ENCODE peak calls at places on chromosomes 16 and 17, in seven cellular contexts. One of them, this sample, is unnamed.

GRCh38 chr17:70661342-70662222 is 492.2 kb downstream of the KCNJ2 start:
- DNase-seq in cardiac muscle cell: peak
- DNase-seq in stomach: no peak
- DNase-seq in mammary epithelial cell: no peak
- DNase-seq in CD4-positive, alpha-beta T cell: no peak
- DNase-seq in dorsolateral prefrontal cortex: no peak
- DNase-seq in WERI-Rb-1: no peak
- DNase-seq in this sample: no peak

GRCh38 chr17:51805220-51805619 is 353.3 kb downstream of the CA10 start:
- DNase-seq in stomach: no peak
- DNase-seq in cardiac muscle cell: no peak
- DNase-seq in CD4-positive, alpha-beta T cell: no peak
- DNase-seq in dorsolateral prefrontal cortex: no peak
- DNase-seq in WERI-Rb-1: no peak
- DNase-seq in mammary epithelial cell: no peak
- DNase-seq in this sample: no peak

GRCh38 chr17:15262291-15263205 is 2.6 kb downstream of the PMP22 start:
- DNase-seq in CD4-positive, alpha-beta T cell: no peak
- DNase-seq in WERI-Rb-1: peak
- DNase-seq in cardiac muscle cell: peak
- DNase-seq in stomach: peak
- DNase-seq in dorsolateral prefrontal cortex: peak
- DNase-seq in mammary epithelial cell: peak
- DNase-seq in this sample: peak

GRCh38 chr16:54102888-54103866 is 183.4 kb downstream of the IRX3 start:
- DNase-seq in stomach: no peak
- DNase-seq in CD4-positive, alpha-beta T cell: no peak
- DNase-seq in dorsolateral prefrontal cortex: no peak
- DNase-seq in mammary epithelial cell: no peak
- DNase-seq in cardiac muscle cell: no peak
- DNase-seq in WERI-Rb-1: no peak
- DNase-seq in this sample: no peak

GRCh38 chr17:82328141-82328993 is 5.2 kb downstream of the SECTM1 start:
- DNase-seq in stomach: peak
- DNase-seq in mammary epithelial cell: no peak
- DNase-seq in WERI-Rb-1: no peak
- DNase-seq in CD4-positive, alpha-beta T cell: no peak
- DNase-seq in dorsolateral prefrontal cortex: no peak
- DNase-seq in cardiac muscle cell: no peak
- DNase-seq in this sample: no peak

GRCh38 chr17:56765449-56765848 is 68.3 kb downstream of the C17orf67 start:
- DNase-seq in mammary epithelial cell: no peak
- DNase-seq in WERI-Rb-1: no peak
- DNase-seq in cardiac muscle cell: no peak
- DNase-seq in stomach: no peak
- DNase-seq in dorsolateral prefrontal cortex: no peak
- DNase-seq in CD4-positive, alpha-beta T cell: no peak
- DNase-seq in this sample: no peak

GRCh38 chr16:68707341-68708152 is 29.5 kb upstream of the CDH1 start:
- DNase-seq in mammary epithelial cell: peak
- DNase-seq in WERI-Rb-1: no peak
- DNase-seq in CD4-positive, alpha-beta T cell: no peak
- DNase-seq in dorsolateral prefrontal cortex: no peak
- DNase-seq in stomach: peak
- DNase-seq in cardiac muscle cell: peak
- DNase-seq in this sample: no peak

GRCh38 chr17:82300707-82301270 is 16.6 kb downstream of the CD7 start:
- DNase-seq in mammary epithelial cell: peak
- DNase-seq in stomach: peak
- DNase-seq in cardiac muscle cell: peak
- DNase-seq in CD4-positive, alpha-beta T cell: peak
- DNase-seq in dorsolateral prefrontal cortex: no peak
- DNase-seq in WERI-Rb-1: peak
- DNase-seq in this sample: peak

GRCh38 chr16:77898671-77899211 is 110.4 kb downstream of the VAT1L start:
- DNase-seq in CD4-positive, alpha-beta T cell: no peak
- DNase-seq in stomach: no peak
- DNase-seq in mammary epithelial cell: no peak
- DNase-seq in WERI-Rb-1: no peak
- DNase-seq in dorsolateral prefrontal cortex: no peak
- DNase-seq in cardiac muscle cell: peak
- DNase-seq in this sample: no peak

GRCh38 chr16:27657811-27658210 is 107.9 kb downstream of the KATNIP start:
- DNase-seq in WERI-Rb-1: no peak
- DNase-seq in dorsolateral prefrontal cortex: no peak
- DNase-seq in stomach: no peak
- DNase-seq in cardiac muscle cell: no peak
- DNase-seq in CD4-positive, alpha-beta T cell: no peak
- DNase-seq in mammary epithelial cell: no peak
- DNase-seq in this sample: no peak

GRCh38 chr17:2086306-2086705 is 31.4 kb downstream of the HIC1 start:
- DNase-seq in mammary epithelial cell: no peak
- DNase-seq in stomach: no peak
- DNase-seq in CD4-positive, alpha-beta T cell: no peak
- DNase-seq in dorsolateral prefrontal cortex: no peak
- DNase-seq in WERI-Rb-1: no peak
- DNase-seq in cardiac muscle cell: no peak
- DNase-seq in this sample: no peak

GRCh38 chr17:44176257-44176656 is 5.8 kb downstream of the ASB16 start:
- DNase-seq in mammary epithelial cell: no peak
- DNase-seq in dorsolateral prefrontal cortex: no peak
- DNase-seq in WERI-Rb-1: no peak
- DNase-seq in cardiac muscle cell: no peak
- DNase-seq in CD4-positive, alpha-beta T cell: no peak
- DNase-seq in stomach: no peak
- DNase-seq in this sample: no peak

GRCh38 chr17:14753383-14753782 is 452.5 kb downstream of the HS3ST3B1 start:
- DNase-seq in stomach: no peak
- DNase-seq in cardiac muscle cell: no peak
- DNase-seq in WERI-Rb-1: no peak
- DNase-seq in CD4-positive, alpha-beta T cell: no peak
- DNase-seq in mammary epithelial cell: no peak
- DNase-seq in dorsolateral prefrontal cortex: no peak
- DNase-seq in this sample: no peak

GRCh38 chr17:54876656-54877195 is 23.9 kb upstream of the TOM1L1 start:
- DNase-seq in CD4-positive, alpha-beta T cell: no peak
- DNase-seq in cardiac muscle cell: no peak
- DNase-seq in WERI-Rb-1: no peak
- DNase-seq in dorsolateral prefrontal cortex: no peak
- DNase-seq in stomach: no peak
- DNase-seq in mammary epithelial cell: no peak
- DNase-seq in this sample: no peak

GRCh38 chr17:41403409-41404023 is 6.1 kb upstream of the KRT31 start:
- DNase-seq in dorsolateral prefrontal cortex: no peak
- DNase-seq in mammary epithelial cell: no peak
- DNase-seq in CD4-positive, alpha-beta T cell: no peak
- DNase-seq in cardiac muscle cell: no peak
- DNase-seq in stomach: no peak
- DNase-seq in WERI-Rb-1: no peak
- DNase-seq in this sample: no peak

GRCh38 chr17:6476834-6477210 is 32.6 kb downstream of the PIMREG start:
- DNase-seq in stomach: no peak
- DNase-seq in WERI-Rb-1: no peak
- DNase-seq in cardiac muscle cell: no peak
- DNase-seq in mammary epithelial cell: no peak
- DNase-seq in dorsolateral prefrontal cortex: no peak
- DNase-seq in CD4-positive, alpha-beta T cell: no peak
- DNase-seq in this sample: peak

GRCh38 chr17:6474906-6475305 is 30.7 kb downstream of the PIMREG start:
- DNase-seq in WERI-Rb-1: no peak
- DNase-seq in dorsolateral prefrontal cortex: no peak
- DNase-seq in CD4-positive, alpha-beta T cell: no peak
- DNase-seq in mammary epithelial cell: peak
- DNase-seq in cardiac muscle cell: no peak
- DNase-seq in stomach: no peak
- DNase-seq in this sample: no peak

GRCh38 chr17:6474376-6474775 is 30.1 kb downstream of the PIMREG start:
- DNase-seq in dorsolateral prefrontal cortex: no peak
- DNase-seq in WERI-Rb-1: no peak
- DNase-seq in stomach: no peak
- DNase-seq in mammary epithelial cell: no peak
- DNase-seq in cardiac muscle cell: no peak
- DNase-seq in CD4-positive, alpha-beta T cell: no peak
- DNase-seq in this sample: no peak

GRCh38 chr17:6476061-6476833 is 32.0 kb downstream of the PIMREG start:
- DNase-seq in CD4-positive, alpha-beta T cell: no peak
- DNase-seq in dorsolateral prefrontal cortex: no peak
- DNase-seq in cardiac muscle cell: no peak
- DNase-seq in stomach: no peak
- DNase-seq in WERI-Rb-1: no peak
- DNase-seq in mammary epithelial cell: no peak
- DNase-seq in this sample: no peak

GRCh38 chr17:6475411-6475810 is 31.2 kb downstream of the PIMREG start:
- DNase-seq in cardiac muscle cell: no peak
- DNase-seq in WERI-Rb-1: no peak
- DNase-seq in CD4-positive, alpha-beta T cell: no peak
- DNase-seq in mammary epithelial cell: peak
- DNase-seq in dorsolateral prefrontal cortex: no peak
- DNase-seq in stomach: no peak
- DNase-seq in this sample: no peak
- H3K27ac ChIP-seq in cardiac muscle cell: no peak
- H3K27ac ChIP-seq in WERI-Rb-1: no peak
- H3K27ac ChIP-seq in CD4-positive, alpha-beta T cell: no peak
- H3K27ac ChIP-seq in mammary epithelial cell: peak
- H3K27ac ChIP-seq in dorsolateral prefrontal cortex: no peak
- H3K27ac ChIP-seq in stomach: peak
- H3K27ac ChIP-seq in this sample: no peak

GRCh38 chr17:75398279-75398678 is 7.2 kb downstream of the GRB2 start:
- DNase-seq in dorsolateral prefrontal cortex: no peak
- DNase-seq in cardiac muscle cell: no peak
- DNase-seq in CD4-positive, alpha-beta T cell: no peak
- DNase-seq in mammary epithelial cell: no peak
- DNase-seq in WERI-Rb-1: no peak
- DNase-seq in stomach: no peak
- DNase-seq in this sample: no peak

GRCh38 chr17:75397217-75397616 is 8.3 kb downstream of the GRB2 start:
- DNase-seq in CD4-positive, alpha-beta T cell: no peak
- DNase-seq in dorsolateral prefrontal cortex: no peak
- DNase-seq in stomach: no peak
- DNase-seq in mammary epithelial cell: no peak
- DNase-seq in cardiac muscle cell: no peak
- DNase-seq in WERI-Rb-1: no peak
- DNase-seq in this sample: no peak

GRCh38 chr17:75394332-75394918 is 11.1 kb downstream of the GRB2 start:
- DNase-seq in cardiac muscle cell: no peak
- DNase-seq in stomach: no peak
- DNase-seq in WERI-Rb-1: no peak
- DNase-seq in mammary epithelial cell: no peak
- DNase-seq in dorsolateral prefrontal cortex: no peak
- DNase-seq in CD4-positive, alpha-beta T cell: no peak
- DNase-seq in this sample: no peak

GRCh38 chr17:75396025-75396424 is 9.5 kb downstream of the GRB2 start:
- DNase-seq in stomach: no peak
- DNase-seq in CD4-positive, alpha-beta T cell: no peak
- DNase-seq in mammary epithelial cell: no peak
- DNase-seq in cardiac muscle cell: no peak
- DNase-seq in dorsolateral prefrontal cortex: no peak
- DNase-seq in WERI-Rb-1: no peak
- DNase-seq in this sample: no peak

GRCh38 chr17:75396781-75397180 is 8.7 kb downstream of the GRB2 start:
- DNase-seq in stomach: no peak
- DNase-seq in WERI-Rb-1: no peak
- DNase-seq in mammary epithelial cell: no peak
- DNase-seq in dorsolateral prefrontal cortex: no peak
- DNase-seq in cardiac muscle cell: no peak
- DNase-seq in CD4-positive, alpha-beta T cell: no peak
- DNase-seq in this sample: no peak
- H3K27ac ChIP-seq in stomach: no peak
- H3K27ac ChIP-seq in WERI-Rb-1: no peak
- H3K27ac ChIP-seq in mammary epithelial cell: no peak
- H3K27ac ChIP-seq in dorsolateral prefrontal cortex: no peak
- H3K27ac ChIP-seq in cardiac muscle cell: peak
- H3K27ac ChIP-seq in CD4-positive, alpha-beta T cell: peak
- H3K27ac ChIP-seq in this sample: no peak

GRCh38 chr16:73173396-73173795 is 125.5 kb upstream of the ZFHX3 start:
- DNase-seq in mammary epithelial cell: no peak
- DNase-seq in WERI-Rb-1: no peak
- DNase-seq in CD4-positive, alpha-beta T cell: no peak
- DNase-seq in dorsolateral prefrontal cortex: no peak
- DNase-seq in cardiac muscle cell: no peak
- DNase-seq in stomach: no peak
- DNase-seq in this sample: no peak

GRCh38 chr16:73171380-73171779 is 123.5 kb upstream of the ZFHX3 start:
- DNase-seq in dorsolateral prefrontal cortex: no peak
- DNase-seq in mammary epithelial cell: no peak
- DNase-seq in WERI-Rb-1: no peak
- DNase-seq in cardiac muscle cell: no peak
- DNase-seq in stomach: no peak
- DNase-seq in CD4-positive, alpha-beta T cell: no peak
- DNase-seq in this sample: no peak

GRCh38 chr16:73171901-73172619 is 124.1 kb upstream of the ZFHX3 start:
- DNase-seq in WERI-Rb-1: no peak
- DNase-seq in cardiac muscle cell: no peak
- DNase-seq in dorsolateral prefrontal cortex: no peak
- DNase-seq in CD4-positive, alpha-beta T cell: no peak
- DNase-seq in stomach: no peak
- DNase-seq in mammary epithelial cell: no peak
- DNase-seq in this sample: no peak

GRCh38 chr16:73170587-73170986 is 122.7 kb upstream of the ZFHX3 start:
- DNase-seq in mammary epithelial cell: no peak
- DNase-seq in WERI-Rb-1: no peak
- DNase-seq in dorsolateral prefrontal cortex: no peak
- DNase-seq in cardiac muscle cell: no peak
- DNase-seq in CD4-positive, alpha-beta T cell: no peak
- DNase-seq in stomach: no peak
- DNase-seq in this sample: no peak

DNA sequence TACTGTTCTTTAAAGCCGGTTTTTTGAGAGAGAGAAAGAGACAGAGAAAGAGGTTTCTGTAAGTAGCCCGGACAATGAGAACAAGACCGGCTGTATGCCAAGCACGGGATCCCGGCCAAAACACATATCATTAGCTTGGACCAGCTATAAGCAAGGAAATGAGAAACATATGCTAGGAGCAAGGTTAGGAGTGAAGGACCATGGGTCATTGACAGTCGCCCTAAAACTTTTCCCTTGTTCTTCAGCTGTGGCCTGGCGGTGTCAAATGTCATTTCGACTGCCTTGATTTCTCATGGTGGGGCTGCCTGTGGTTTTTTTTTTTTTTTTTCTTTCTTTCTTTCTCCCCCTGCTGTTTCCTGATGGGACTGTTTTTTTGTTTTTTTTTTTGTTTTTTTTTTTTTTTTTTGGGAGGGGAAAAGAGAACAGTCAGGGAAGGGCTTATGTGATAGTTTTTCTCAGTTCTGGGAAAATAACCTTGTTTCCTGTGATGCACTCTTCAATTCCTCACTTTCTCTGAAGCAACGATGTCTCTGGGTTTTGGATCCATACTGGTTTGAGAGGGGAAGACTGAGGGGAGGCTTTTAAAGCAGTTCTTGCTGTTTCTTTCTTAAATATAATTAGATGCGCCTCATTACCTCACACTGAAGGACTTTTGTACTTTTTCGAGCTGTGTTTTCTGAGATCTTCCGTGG is 124.8 kb upstream of the ZFHX3 start:
- DNase-seq in dorsolateral prefrontal cortex: no peak
- DNase-seq in WERI-Rb-1: no peak
- DNase-seq in stomach: peak
- DNase-seq in cardiac muscle cell: peak
- DNase-seq in mammary epithelial cell: peak
- DNase-seq in CD4-positive, alpha-beta T cell: no peak
- DNase-seq in this sample: peak
- H3K27ac ChIP-seq in dorsolateral prefrontal cortex: no peak
- H3K27ac ChIP-seq in WERI-Rb-1: no peak
- H3K27ac ChIP-seq in stomach: peak
- H3K27ac ChIP-seq in cardiac muscle cell: no peak
- H3K27ac ChIP-seq in mammary epithelial cell: no peak
- H3K27ac ChIP-seq in CD4-positive, alpha-beta T cell: no peak
- H3K27ac ChIP-seq in this sample: peak

GRCh38 chr17:78223061-78223460 is 8.4 kb upstream of the TMEM235 start:
- DNase-seq in cardiac muscle cell: no peak
- DNase-seq in WERI-Rb-1: no peak
- DNase-seq in CD4-positive, alpha-beta T cell: no peak
- DNase-seq in mammary epithelial cell: no peak
- DNase-seq in dorsolateral prefrontal cortex: no peak
- DNase-seq in stomach: no peak
- DNase-seq in this sample: no peak
- H3K27ac ChIP-seq in cardiac muscle cell: no peak
- H3K27ac ChIP-seq in WERI-Rb-1: peak
- H3K27ac ChIP-seq in CD4-positive, alpha-beta T cell: no peak
- H3K27ac ChIP-seq in mammary epithelial cell: no peak
- H3K27ac ChIP-seq in dorsolateral prefrontal cortex: peak
- H3K27ac ChIP-seq in stomach: no peak
- H3K27ac ChIP-seq in this sample: peak